ENCODE peak calls at places on chromosomes 12 and 14, in five cellular contexts. J is CD8-positive, alpha-beta T cell; V is hepatocyte; I is AG09319; Z is HCT116. Q is an unnamed sample.

GRCh38 chr12:118749656-118750055 is 231.7 kb upstream of the SRRM4 start:
- DNase-seq in J (no peak), V (no peak), I (no peak), Z (no peak), Q (no peak)

GRCh38 chr14:90140956-90141316 is 79.1 kb downstream of the KCNK13 start:
- DNase-seq in J (no peak), V (no peak), I (no peak), Z (no peak), Q (no peak)

GRCh38 chr14:87142568-87143211 is 850.3 kb downstream of the GALC start:
- DNase-seq in J (no peak), V (no peak), I (no peak), Z (no peak), Q (no peak)

GRCh38 chr12:75997658-75998057 is 33.9 kb downstream of the PHLDA1 start:
- DNase-seq in J (no peak), V (no peak), I (no peak), Z (no peak), Q (no peak)

GRCh38 chr12:93144109-93144508 is 215.0 kb upstream of the EEA1 start:
- DNase-seq in J (no peak), V (no peak), I (no peak), Z (no peak), Q (no peak)

GRCh38 chr14:31560759-31561154 is 447 bp upstream of the NUBPL start:
- DNase-seq in J (no peak), V (no peak), I (no peak), Z (peak), Q (no peak)

GRCh38 chr14:85607571-85608219 is 77.8 kb downstream of the FLRT2 start:
- DNase-seq in J (no peak), V (peak), I (peak), Z (no peak), Q (no peak)

GRCh38 chr14:60183724-60184596 is 18.8 kb upstream of the DHRS7 start:
- DNase-seq in J (peak), V (peak), I (peak), Z (peak), Q (no peak)

GRCh38 chr12:14373202-14373601 is 7.7 kb downstream of the ATF7IP start:
- DNase-seq in J (no peak), V (no peak), I (peak), Z (no peak), Q (no peak)

GRCh38 chr12:5344131-5344530 is 87.8 kb upstream of the NTF3 start:
- DNase-seq in J (no peak), V (no peak), I (no peak), Z (no peak), Q (no peak)

GRCh38 chr12:122021822-122022392 is at the start of gene BCL7A:
- DNase-seq in J (peak), V (peak), I (peak), Z (peak), Q (peak)

GRCh38 chr12:93402333-93403311 is 24.9 kb downstream of the NUDT4 start:
- DNase-seq in J (no peak), V (no peak), I (no peak), Z (no peak), Q (no peak)

GRCh38 chr14:66085224-66085623 is 400.9 kb upstream of the CCDC196 start:
- DNase-seq in J (no peak), V (no peak), I (no peak), Z (no peak), Q (no peak)

GRCh38 chr14:106605548-106606448 is 1079.4 kb downstream of the TMEM121 start:
- DNase-seq in J (peak), V (no peak), I (no peak), Z (no peak), Q (no peak)

GRCh38 chr12:88998421-88998820 is 353.9 kb downstream of the DUSP6 start:
- DNase-seq in J (no peak), V (no peak), I (no peak), Z (no peak), Q (no peak)

GRCh38 chr14:51155331-51155730 is 60.4 kb upstream of the TRIM9 start:
- DNase-seq in J (no peak), V (no peak), I (no peak), Z (no peak), Q (no peak)

GRCh38 chr14:51160871-51161270 is 66.0 kb upstream of the TRIM9 start:
- DNase-seq in J (no peak), V (no peak), I (no peak), Z (no peak), Q (no peak)

GRCh38 chr14:51157012-51157411 is 62.1 kb upstream of the TRIM9 start:
- DNase-seq in J (no peak), V (peak), I (no peak), Z (peak), Q (no peak)
- TF ChIP-seq CTCF in J (no peak), V (no peak), I (peak), Z (peak), Q (peak)

GRCh38 chr12:51590347-51591019 is 550 bp upstream of the SCN8A start:
- DNase-seq in J (peak), V (peak), I (peak), Z (peak), Q (peak)
- TF ChIP-seq CTCF in J (peak), V (peak), I (peak), Z (peak), Q (peak)

DNA sequence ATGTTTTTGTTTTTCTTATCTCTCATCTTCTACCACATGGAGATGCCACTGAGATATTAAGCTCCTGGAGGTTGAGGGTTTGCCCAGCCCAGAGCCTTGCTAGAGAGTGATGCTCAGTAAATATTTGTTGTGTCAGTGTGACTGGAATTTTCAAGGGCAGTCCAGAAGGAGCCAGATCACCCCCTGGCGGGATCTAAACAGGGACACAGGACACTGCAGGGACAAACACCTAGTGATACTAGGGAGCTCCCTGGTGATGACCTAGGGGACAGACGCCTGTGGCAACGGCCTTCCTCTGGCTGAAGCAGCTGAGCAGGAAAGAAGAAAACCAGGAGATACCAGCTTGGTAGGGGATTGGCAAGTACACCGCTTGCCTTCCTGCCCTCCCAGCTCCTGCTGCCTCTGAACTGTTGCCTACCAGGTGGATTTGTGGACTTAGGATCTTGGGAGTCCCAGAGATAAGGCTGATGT is 714.4 kb upstream of the TBX3 start:
- DNase-seq in J (no peak), V (peak), I (no peak), Z (no peak), Q (no peak)
- TF ChIP-seq CTCF in J (no peak), V (peak), I (no peak), Z (peak), Q (peak)

GRCh38 chr12:124568431-124569374 is 1.3 kb upstream of the NCOR2 start:
- DNase-seq in J (no peak), V (peak), I (peak), Z (no peak), Q (no peak)
- TF ChIP-seq CTCF in J (no peak), V (peak), I (peak), Z (peak), Q (no peak)

GRCh38 chr12:106631150-106631549 is 48.3 kb downstream of the RFX4 start:
- DNase-seq in J (no peak), V (no peak), I (no peak), Z (no peak), Q (no peak)
- TF ChIP-seq CTCF in J (no peak), V (no peak), I (no peak), Z (peak), Q (no peak)